ENCODE peak calls at places on chromosomes 6 and 20, in four cellular contexts. R, K, B and D are unnamed samples.

GRCh38 chr6:3991941-3992340 is 87.0 kb downstream of the FAM217A start:
- DNase-seq in R (no peak), K (no peak), B (no peak), D (no peak)

GRCh38 chr6:10694302-10695085 is at the start of the genes C6orf52 and PAK1IP1:
- DNase-seq in R (peak; percentile 85), K (peak; percentile 91), B (peak; percentile 77), D (peak; percentile 61)

GRCh38 chr6:40540790-40541189 is 46.4 kb downstream of the LRFN2 start:
- DNase-seq in R (no peak), K (no peak), B (no peak), D (no peak)

GRCh38 chr6:64013061-64013410 is 377.4 kb downstream of the PHF3 start:
- DNase-seq in R (no peak), K (no peak), B (no peak), D (no peak)

GRCh38 chr20:47854687-47855212 is 69.5 kb upstream of the SULF2 start:
- DNase-seq in R (peak; percentile 18), K (no peak), B (peak; percentile 41), D (peak; percentile 56)

GRCh38 chr6:137945149-137945498 is 78.1 kb downstream of the TNFAIP3 start:
- DNase-seq in R (no peak), K (no peak), B (no peak), D (no peak)

GRCh38 chr6:117976030-117976651 is 69.1 kb downstream of the SLC35F1 start:
- DNase-seq in R (peak; percentile 33), K (no peak), B (peak; percentile 29), D (no peak)

GRCh38 chr6:147156218-147156617 is 48.0 kb upstream of the STXBP5 start:
- DNase-seq in R (no peak), K (no peak), B (no peak), D (no peak)

DNA sequence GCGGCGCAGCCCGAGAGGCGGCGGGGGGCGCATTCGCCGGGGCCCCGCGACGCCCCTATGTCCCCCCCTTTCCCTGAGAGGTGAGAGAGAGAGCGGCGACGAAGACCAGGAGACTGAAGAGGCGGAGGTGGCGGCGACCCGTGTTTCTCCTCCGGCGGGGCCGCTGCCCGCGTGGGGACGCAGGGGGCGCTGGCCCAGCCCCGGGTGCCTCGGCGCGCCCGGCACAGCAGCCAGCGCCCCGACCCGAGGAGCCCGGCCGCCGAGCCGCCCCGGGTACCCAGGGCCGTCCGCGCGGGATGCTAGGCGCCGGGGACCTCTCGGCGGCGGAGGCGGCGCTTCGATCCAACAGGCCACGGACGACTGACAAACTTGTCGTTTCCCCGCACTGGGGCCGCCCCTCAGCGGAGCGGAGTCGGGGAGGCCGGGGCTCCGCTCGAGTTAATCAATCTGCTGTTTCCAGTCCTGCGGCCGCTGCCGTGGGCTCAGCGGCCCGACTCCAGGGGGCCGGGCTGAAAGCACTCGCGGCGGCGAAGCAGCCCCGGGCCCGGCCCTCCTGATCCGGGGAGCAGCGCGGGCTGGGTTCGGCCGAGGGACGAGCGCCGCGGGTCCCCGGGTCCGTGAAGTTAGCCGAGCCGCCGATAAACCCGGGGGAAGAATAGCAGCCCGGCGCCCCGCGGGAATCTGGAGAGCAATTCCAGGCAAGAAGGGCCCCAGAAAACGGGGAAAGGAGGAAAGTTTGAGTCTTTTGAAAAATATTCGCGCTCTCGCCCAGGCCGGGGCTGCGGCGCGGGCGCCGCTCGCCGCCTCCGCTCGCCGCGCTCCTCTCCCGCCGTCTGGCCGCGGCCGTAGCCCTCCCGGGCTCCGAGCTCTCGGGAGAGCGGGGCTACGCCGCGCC is 595 bp downstream of the MDGA1 start:
- DNase-seq in R (peak; percentile 34), K (no peak), B (peak; percentile 30), D (no peak)
- TF ChIP-seq CTCF in R (peak; percentile 34), K (no peak), B (peak; percentile 46), D (no peak)

DNA sequence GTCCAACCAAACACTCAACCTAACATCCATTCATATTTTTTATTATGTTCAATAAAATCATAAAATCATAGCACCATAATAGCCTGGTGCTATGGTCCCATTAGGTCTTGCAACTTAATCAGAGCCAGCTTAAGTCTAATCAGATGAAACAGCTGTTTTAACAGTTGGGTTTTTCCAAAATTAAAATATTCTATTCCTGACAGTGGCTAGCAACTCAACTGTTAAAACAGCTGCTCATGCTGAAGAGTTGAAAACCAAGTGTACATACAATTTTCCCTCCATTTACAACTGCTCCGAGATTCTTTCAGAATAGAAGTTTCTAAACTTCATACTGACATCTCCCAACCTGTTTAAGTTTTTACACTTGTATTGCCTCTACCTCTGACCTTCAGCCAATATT is 89.5 kb downstream of the UBE3D start:
- DNase-seq in R (no peak), K (no peak), B (no peak), D (no peak)
- TF ChIP-seq CTCF in R (no peak), K (no peak), B (no peak), D (no peak)

GRCh38 chr6:122609881-122610689 is at the start of gene PKIB:
- DNase-seq in R (peak; percentile 81), K (peak; percentile 61), B (peak; percentile 32), D (peak; percentile 41)

GRCh38 chr6:122614303-122614702 is 4.1 kb downstream of the PKIB start:
- DNase-seq in R (no peak), K (no peak), B (no peak), D (no peak)

GRCh38 chr6:122612838-122613237 is 2.6 kb downstream of the PKIB start:
- DNase-seq in R (no peak), K (no peak), B (no peak), D (no peak)

GRCh38 chr6:122615409-122615808 is 5.2 kb downstream of the PKIB start:
- DNase-seq in R (no peak), K (no peak), B (no peak), D (no peak)

DNA sequence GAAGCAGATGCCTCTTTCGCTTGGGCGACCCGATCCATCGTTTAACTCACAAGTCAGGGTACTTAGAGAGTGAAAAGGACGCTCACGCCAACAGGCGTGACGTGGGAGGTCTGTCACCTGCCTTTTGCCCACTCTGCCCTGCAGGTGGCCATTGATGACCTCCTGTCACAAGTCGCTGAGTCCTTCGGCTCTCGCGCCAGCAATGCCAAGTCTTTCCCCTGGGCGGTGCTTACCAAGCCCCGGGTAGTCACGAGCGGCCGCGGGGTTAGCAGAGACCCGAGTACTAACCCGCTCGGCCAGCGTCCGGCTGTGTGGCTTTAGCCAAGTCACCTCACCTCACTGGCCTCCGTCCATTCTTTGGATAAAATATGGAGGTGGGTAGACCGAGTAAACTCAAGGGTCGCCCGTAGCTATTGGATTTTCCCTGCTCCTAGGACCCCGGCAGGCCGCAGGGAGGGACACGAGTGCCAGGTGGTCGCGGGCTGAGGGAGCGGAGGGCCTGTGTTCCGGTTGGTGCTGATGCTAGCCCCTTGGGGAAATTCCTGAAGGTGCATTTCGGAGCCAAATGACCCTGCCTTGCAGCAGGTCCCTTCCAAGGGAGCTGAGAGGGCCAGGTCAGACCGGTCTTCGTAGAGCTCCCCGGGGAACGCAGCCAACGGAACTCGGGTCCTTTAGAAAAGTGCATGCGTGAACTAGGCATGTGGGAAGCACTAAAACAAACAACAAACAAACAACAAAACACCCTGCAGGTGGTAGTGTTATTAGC is 668 bp downstream of the PKIB start:
- DNase-seq in R (peak; percentile 10), K (peak; percentile 48), B (peak; percentile 5), D (peak; percentile 17)
- TF ChIP-seq CTCF in R (no peak), K (no peak), B (no peak), D (no peak)

DNA sequence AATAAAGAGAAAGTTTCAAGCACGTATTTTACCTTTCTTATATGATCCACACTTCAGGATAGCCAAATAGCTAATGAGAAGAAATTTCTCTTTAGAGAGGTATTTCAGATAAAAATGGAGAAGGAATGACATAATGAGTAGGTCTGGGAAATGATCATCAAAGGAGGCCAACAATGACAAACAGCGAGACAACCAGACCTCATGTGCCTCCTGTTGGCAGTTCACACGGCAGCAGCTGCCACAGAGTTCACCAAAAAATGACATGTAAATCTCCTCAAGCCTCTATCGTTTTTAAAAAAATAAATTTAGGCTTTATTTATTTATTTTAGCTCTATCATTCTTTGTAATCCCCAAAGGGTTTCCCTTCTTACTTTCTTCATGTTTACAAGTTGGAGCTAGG is 47.7 kb downstream of the SLC2A12 start:
- DNase-seq in R (no peak), K (no peak), B (no peak), D (no peak)
- TF ChIP-seq CTCF in R (no peak), K (no peak), B (no peak), D (no peak)

DNA sequence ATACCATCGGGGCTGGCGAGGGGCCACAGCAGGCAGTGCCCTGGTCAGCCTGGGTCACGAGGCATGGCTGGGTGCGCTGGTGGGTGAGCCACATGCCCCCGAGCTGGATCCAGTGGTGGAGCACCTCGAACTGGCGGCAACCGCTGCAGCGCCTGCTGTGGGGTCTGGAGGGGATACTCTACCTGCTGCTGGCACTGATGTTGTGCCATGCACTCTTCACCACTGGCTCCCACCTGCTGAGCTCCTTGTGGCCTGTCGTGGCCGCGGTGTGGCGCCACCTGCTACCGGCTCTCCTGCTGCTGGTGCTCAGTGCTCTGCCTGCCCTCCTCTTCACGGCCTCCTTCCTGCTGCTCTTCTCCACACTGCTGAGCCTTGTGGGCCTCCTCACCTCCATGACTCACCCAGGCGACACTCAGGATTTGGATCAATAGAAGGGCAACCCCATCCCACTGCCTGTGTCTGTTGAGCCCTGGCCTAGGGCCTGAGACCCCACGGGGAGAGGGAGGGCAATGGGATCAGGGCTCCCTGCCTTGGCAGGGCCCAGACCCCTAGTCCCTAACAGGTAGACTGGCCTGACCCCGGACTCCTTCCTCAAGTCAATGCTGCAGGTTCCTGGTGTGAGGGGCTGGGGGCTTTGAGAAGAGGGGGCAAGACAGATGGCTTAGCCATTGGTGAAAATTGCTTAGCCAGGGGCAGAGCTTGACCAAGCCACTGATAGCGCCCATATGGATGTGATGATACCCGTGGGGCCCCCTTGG is 598 bp downstream of the TMEM239 start:
- DNase-seq in R (no peak), K (no peak), B (no peak), D (no peak)
- TF ChIP-seq CTCF in R (no peak), K (no peak), B (no peak), D (no peak)

GRCh38 chr20:59230385-59230784 is 66.8 kb downstream of the ZNF831 start:
- DNase-seq in R (no peak), K (no peak), B (no peak), D (no peak)
- TF ChIP-seq CTCF in R (no peak), K (no peak), B (no peak), D (no peak)